ENCODE peak calls at places on chromosomes 6 and 20, in five cellular contexts. One of them, this sample, is unnamed.

GRCh38 chr20:34558320-34559202 is at the start of gene MAP1LC3A:
- DNase-seq in LoVo: peak
- DNase-seq in NB4: no peak
- DNase-seq in hippocampal formation: peak
- DNase-seq in fibroblast of mammary gland: peak
- DNase-seq in this sample: peak

GRCh38 chr6:99819853-99820252 is 174.2 kb downstream of the MCHR2 start:
- DNase-seq in LoVo: no peak
- DNase-seq in NB4: no peak
- DNase-seq in hippocampal formation: no peak
- DNase-seq in fibroblast of mammary gland: no peak
- DNase-seq in this sample: no peak

GRCh38 chr6:145266432-145267075 is 468.8 kb downstream of the EPM2A start:
- DNase-seq in LoVo: no peak
- DNase-seq in NB4: no peak
- DNase-seq in hippocampal formation: no peak
- DNase-seq in fibroblast of mammary gland: no peak
- DNase-seq in this sample: no peak

GRCh38 chr6:144350176-144350575 is 65.0 kb downstream of the UTRN start:
- DNase-seq in LoVo: no peak
- DNase-seq in NB4: no peak
- DNase-seq in hippocampal formation: no peak
- DNase-seq in fibroblast of mammary gland: no peak
- DNase-seq in this sample: no peak

GRCh38 chr20:22465622-22466446 is 118.5 kb downstream of the FOXA2 start:
- DNase-seq in LoVo: no peak
- DNase-seq in NB4: no peak
- DNase-seq in hippocampal formation: no peak
- DNase-seq in fibroblast of mammary gland: no peak
- DNase-seq in this sample: no peak

GRCh38 chr6:90790696-90791095 is 203.8 kb upstream of the MAP3K7 start:
- DNase-seq in LoVo: no peak
- DNase-seq in NB4: no peak
- DNase-seq in hippocampal formation: no peak
- DNase-seq in fibroblast of mammary gland: peak
- DNase-seq in this sample: no peak

GRCh38 chr6:128068110-128068460 is 167.2 kb upstream of the THEMIS start:
- DNase-seq in LoVo: no peak
- DNase-seq in NB4: no peak
- DNase-seq in hippocampal formation: peak
- DNase-seq in fibroblast of mammary gland: no peak
- DNase-seq in this sample: no peak

GRCh38 chr6:170222498-170223471 is 68.1 kb downstream of the DLL1 start:
- DNase-seq in LoVo: no peak
- DNase-seq in NB4: peak
- DNase-seq in hippocampal formation: no peak
- DNase-seq in fibroblast of mammary gland: no peak
- DNase-seq in this sample: no peak

GRCh38 chr6:158770948-158771347 is 48.2 kb downstream of the EZR start:
- DNase-seq in LoVo: no peak
- DNase-seq in NB4: no peak
- DNase-seq in hippocampal formation: peak
- DNase-seq in fibroblast of mammary gland: no peak
- DNase-seq in this sample: peak

GRCh38 chr20:63553251-63553932 is 567 bp upstream of the FNDC11 start:
- DNase-seq in LoVo: peak
- DNase-seq in NB4: peak
- DNase-seq in hippocampal formation: no peak
- DNase-seq in fibroblast of mammary gland: peak
- DNase-seq in this sample: peak

GRCh38 chr6:170137176-170137891 is 153.5 kb downstream of the DLL1 start:
- DNase-seq in LoVo: no peak
- DNase-seq in NB4: no peak
- DNase-seq in hippocampal formation: no peak
- DNase-seq in fibroblast of mammary gland: peak
- DNase-seq in this sample: no peak

GRCh38 chr20:31485450-31486339 is 10.6 kb downstream of the REM1 start:
- DNase-seq in LoVo: no peak
- DNase-seq in NB4: peak
- DNase-seq in hippocampal formation: no peak
- DNase-seq in fibroblast of mammary gland: peak
- DNase-seq in this sample: no peak

GRCh38 chr6:36897629-36898028 is 11.9 kb downstream of the C6orf89 start:
- DNase-seq in LoVo: no peak
- DNase-seq in NB4: no peak
- DNase-seq in hippocampal formation: no peak
- DNase-seq in fibroblast of mammary gland: no peak
- DNase-seq in this sample: no peak